ENCODE peak calls at places on chromosomes 11 and 22, in eight cellular contexts. U, W, H, S, X, R, B and N are unnamed samples. For H3K4me1, the result is how much of the 10 kb centered on the place peaks cover.

GRCh38 chr11:126384053-126384335 is 28.5 kb downstream of the ST3GAL4 start:
- DNase-seq in U (no peak), W (peak), H (no peak), S (no peak), X (no peak), R (no peak), B (peak), N (no peak)

GRCh38 chr22:49685686-49686085 is 142.0 kb downstream of the BRD1 start:
- DNase-seq in U (no peak), W (no peak), H (no peak), S (no peak), X (no peak), R (no peak), B (no peak), N (no peak)

GRCh38 chr11:132685174-132685611 is 847.1 kb downstream of the OPCML start:
- DNase-seq in U (no peak), W (no peak), H (no peak), S (no peak), X (peak), R (no peak), B (no peak), N (no peak)

GRCh38 chr11:121391914-121392313 is 60.2 kb upstream of the SORL1 start:
- DNase-seq in U (no peak), W (peak), H (no peak), S (no peak), X (no peak), R (no peak), B (no peak), N (no peak)

GRCh38 chr11:553949-554398 is 6.6 kb downstream of the LMNTD2 start:
- DNase-seq in U (no peak), W (no peak), H (no peak), S (no peak), X (no peak), R (no peak), B (no peak), N (no peak)

GRCh38 chr11:57597461-57597892 is at the start of gene SERPING1:
- DNase-seq in U (peak), W (peak), H (no peak), S (no peak), X (no peak), R (peak), B (peak), N (peak)

GRCh38 chr11:83847635-83848034 is 561.5 kb upstream of the CCDC90B start:
- DNase-seq in U (no peak), W (no peak), H (no peak), S (no peak), X (no peak), R (no peak), B (no peak), N (no peak)

GRCh38 chr11:79263001-79263400 is 177.8 kb downstream of the TENM4 start:
- DNase-seq in U (no peak), W (peak), H (no peak), S (no peak), X (peak), R (peak), B (no peak), N (no peak)

GRCh38 chr11:73321342-73322110 is 13.4 kb downstream of the ARHGEF17 start:
- DNase-seq in U (no peak), W (peak), H (peak), S (peak), X (peak), R (peak), B (peak), N (peak)

GRCh38 chr11:125188021-125188420 is 23.5 kb downstream of the PKNOX2 start:
- DNase-seq in U (no peak), W (no peak), H (no peak), S (no peak), X (peak), R (no peak), B (no peak), N (no peak)

GRCh38 chr11:111331711-111332479 is 33.5 kb downstream of the POU2AF3 start:
- DNase-seq in U (no peak), W (no peak), H (no peak), S (no peak), X (peak), R (no peak), B (no peak), N (no peak)

GRCh38 chr22:50062509-50063135 is 4.5 kb upstream of the TTLL8 start:
- DNase-seq in U (no peak), W (no peak), H (no peak), S (no peak), X (no peak), R (no peak), B (peak), N (no peak)

GRCh38 chr11:62398011-62398994 is 20.5 kb upstream of the SCGB1A1 start:
- DNase-seq in U (peak), W (peak), H (no peak), S (no peak), X (peak), R (peak), B (peak), N (peak)

GRCh38 chr22:27212617-27213177 is 555.3 kb downstream of the MIAT start:
- DNase-seq in U (peak), W (peak), H (peak), S (peak), X (peak), R (peak), B (no peak), N (no peak)

GRCh38 chr22:17627961-17628303 is 617 bp downstream of the ATP6V1E1 start:
- DNase-seq in U (no peak), W (no peak), H (no peak), S (no peak), X (no peak), R (no peak), B (no peak), N (no peak)

GRCh38 chr22:38963872-38964271 is 6.5 kb downstream of the APOBEC3A start:
- DNase-seq in U (no peak), W (no peak), H (no peak), S (no peak), X (no peak), R (no peak), B (peak), N (no peak)

GRCh38 chr11:3616721-3617460 is 24.9 kb downstream of the ART5 start:
- DNase-seq in U (no peak), W (no peak), H (no peak), S (no peak), X (peak), R (no peak), B (peak), N (peak)

GRCh38 chr11:65482306-65482850 is 16.5 kb upstream of the MALAT1 start:
- DNase-seq in U (no peak), W (no peak), H (no peak), S (peak), X (no peak), R (no peak), B (peak), N (no peak)

GRCh38 chr11:111512296-111513239 is at the start of gene BTG4:
- DNase-seq in U (no peak), W (peak), H (no peak), S (no peak), X (no peak), R (peak), B (peak), N (no peak)

GRCh38 chr11:89182773-89183172 is 5.1 kb downstream of the TYR start:
- DNase-seq in U (no peak), W (no peak), H (no peak), S (no peak), X (peak), R (no peak), B (no peak), N (no peak)

GRCh38 chr22:29004647-29005371 is 56.8 kb downstream of the C22orf31 start:
- DNase-seq in U (no peak), W (peak), H (peak), S (no peak), X (peak), R (peak), B (no peak), N (peak)

DNA sequence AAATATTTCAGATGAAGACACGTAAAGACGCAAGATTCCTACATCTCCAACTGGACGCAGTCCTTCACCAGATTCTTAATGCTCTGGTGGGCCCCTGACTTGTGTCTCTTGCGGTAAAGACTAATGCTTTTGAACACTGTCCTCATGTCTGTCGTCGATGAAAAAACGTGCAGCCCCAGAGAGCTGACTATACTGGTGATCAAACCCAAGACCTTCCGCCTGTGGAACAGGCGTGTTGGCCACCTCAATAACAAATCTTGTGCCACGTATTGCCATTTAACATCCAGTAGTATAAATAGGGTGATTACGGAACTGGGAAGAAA is 45.5 kb downstream of the OR4D9 start:
- DNase-seq in U (no peak), W (no peak), H (peak), S (no peak), X (no peak), R (no peak), B (no peak), N (no peak)
- H3K27ac ChIP-seq in U (peak), W (peak), H (peak), S (peak), X (peak), R (no peak), B (no peak), N (peak)

GRCh38 chr11:2521681-2522630 is 77.1 kb downstream of the KCNQ1 start:
- DNase-seq in U (peak), W (peak), H (no peak), S (no peak), X (no peak), R (no peak), B (peak), N (peak)

GRCh38 chr11:2523821-2524391 is 79.1 kb downstream of the KCNQ1 start:
- DNase-seq in U (no peak), W (peak), H (no peak), S (no peak), X (no peak), R (peak), B (peak), N (peak)

GRCh38 chr11:2524446-2525165 is 79.8 kb downstream of the KCNQ1 start:
- DNase-seq in U (peak), W (peak), H (no peak), S (no peak), X (no peak), R (no peak), B (peak), N (peak)

GRCh38 chr11:2521081-2521480 is 76.3 kb downstream of the KCNQ1 start:
- DNase-seq in U (peak), W (peak), H (no peak), S (no peak), X (no peak), R (peak), B (peak), N (no peak)

DNA sequence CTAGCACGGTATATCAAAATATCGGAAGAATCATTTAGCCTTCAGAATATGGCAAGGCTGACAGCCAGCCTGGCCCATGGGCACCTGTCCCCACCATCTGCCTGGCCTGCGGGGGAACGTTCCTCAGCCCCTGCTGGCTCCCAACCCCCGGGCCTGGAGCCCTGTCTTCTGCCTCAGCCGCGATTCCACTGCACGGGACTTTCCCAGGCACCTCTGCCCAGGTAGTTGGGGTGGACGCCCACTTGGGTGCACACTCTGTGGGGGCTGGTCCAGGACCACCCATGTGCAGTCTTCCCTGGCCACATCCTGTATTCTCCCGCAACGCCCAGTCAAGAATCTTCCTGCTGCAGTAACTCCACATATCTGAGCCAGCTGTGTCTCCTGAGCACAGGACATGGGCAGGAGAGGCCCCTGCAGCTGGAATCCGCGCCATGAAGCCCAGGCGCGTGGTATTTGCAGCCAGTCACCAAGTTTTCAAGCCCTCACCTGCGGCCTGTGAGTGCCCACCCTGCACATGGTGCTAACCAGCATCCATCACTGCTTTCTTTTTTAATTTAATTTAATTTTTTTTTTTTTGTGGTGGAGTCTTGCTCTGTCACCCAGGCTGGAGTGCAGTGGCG is 77.9 kb downstream of the KCNQ1 start:
- DNase-seq in U (no peak), W (peak), H (no peak), S (no peak), X (no peak), R (no peak), B (peak), N (no peak)
- H3K4me1 ChIP-seq in U (under half), W (under half), H (under half), S (under half), X (under half), R (under half), B (under half), N (under half)

GRCh38 chr22:30221121-30221992 is 25.2 kb downstream of the LIF start:
- DNase-seq in U (no peak), W (no peak), H (no peak), S (no peak), X (no peak), R (no peak), B (no peak), N (no peak)
- H3K27ac ChIP-seq in U (no peak), W (no peak), H (no peak), S (no peak), X (no peak), R (no peak), B (no peak), N (peak)

GRCh38 chr22:37930270-37930951 is 23.0 kb downstream of the C22orf23 start:
- DNase-seq in U (no peak), W (no peak), H (no peak), S (peak), X (peak), R (no peak), B (no peak), N (no peak)
- H3K4me1 ChIP-seq in U (under half), W (under half), H (under half), S (under half), X (under half), R (under half), B (under half), N (under half)

GRCh38 chr22:45007247-45007945 is 2.4 kb downstream of the PHF21B start:
- DNase-seq in U (no peak), W (peak), H (no peak), S (no peak), X (peak), R (peak), B (no peak), N (no peak)
- H3K27ac ChIP-seq in U (no peak), W (peak), H (no peak), S (no peak), X (no peak), R (peak), B (no peak), N (no peak)

GRCh38 chr11:20025331-20025840 is 134.9 kb downstream of the DBX1 start:
- DNase-seq in U (no peak), W (no peak), H (no peak), S (peak), X (no peak), R (no peak), B (no peak), N (no peak)

GRCh38 chr11:20030472-20030871 is 129.8 kb downstream of the DBX1 start:
- DNase-seq in U (no peak), W (no peak), H (no peak), S (no peak), X (no peak), R (no peak), B (no peak), N (no peak)

GRCh38 chr11:20029193-20029592 is 131.1 kb downstream of the DBX1 start:
- DNase-seq in U (no peak), W (peak), H (no peak), S (no peak), X (no peak), R (no peak), B (no peak), N (no peak)

GRCh38 chr11:20026629-20027545 is 133.4 kb downstream of the DBX1 start:
- DNase-seq in U (no peak), W (peak), H (no peak), S (no peak), X (no peak), R (no peak), B (no peak), N (no peak)

GRCh38 chr11:20027546-20028014 is 132.7 kb downstream of the DBX1 start:
- DNase-seq in U (no peak), W (no peak), H (no peak), S (no peak), X (peak), R (no peak), B (no peak), N (no peak)
- H3K4me1 ChIP-seq in U (half or more), W (under half), H (under half), S (under half), X (under half), R (under half), B (under half), N (under half)

DNA sequence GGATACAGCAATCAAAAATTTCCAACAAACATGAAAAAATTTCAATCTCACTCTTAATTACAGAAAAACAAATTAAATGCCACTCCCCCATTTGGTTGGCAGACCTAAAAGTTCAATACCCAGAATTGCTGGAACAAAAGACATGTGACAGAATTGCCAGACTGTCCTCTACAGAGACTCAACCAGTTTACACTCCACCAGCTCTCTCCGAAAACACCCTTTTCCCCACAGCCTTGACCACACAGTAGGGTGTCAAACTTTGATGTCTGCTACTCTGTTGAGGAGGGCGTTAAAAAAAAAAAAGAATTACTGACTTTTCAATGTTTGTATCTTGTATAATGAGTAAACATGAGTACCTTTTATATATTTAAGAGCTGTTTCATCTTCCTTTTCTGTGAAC is 44.7 kb upstream of the YPEL1 start:
- DNase-seq in U (no peak), W (no peak), H (no peak), S (no peak), X (no peak), R (no peak), B (no peak), N (no peak)
- H3K27ac ChIP-seq in U (no peak), W (no peak), H (no peak), S (no peak), X (no peak), R (no peak), B (no peak), N (no peak)

GRCh38 chr22:46737976-46738641 is at the start of gene CERK:
- DNase-seq in U (peak), W (peak), H (peak), S (peak), X (peak), R (peak), B (peak), N (peak)

GRCh38 chr22:46736705-46737104 is 1.3 kb downstream of the CERK start:
- DNase-seq in U (no peak), W (no peak), H (no peak), S (no peak), X (no peak), R (no peak), B (no peak), N (no peak)

GRCh38 chr22:46735747-46736608 is 2.1 kb downstream of the CERK start:
- DNase-seq in U (no peak), W (no peak), H (peak), S (no peak), X (no peak), R (no peak), B (no peak), N (no peak)

GRCh38 chr22:46738642-46738960 is 549 bp upstream of the CERK start:
- DNase-seq in U (no peak), W (peak), H (no peak), S (no peak), X (no peak), R (peak), B (no peak), N (no peak)

GRCh38 chr22:46737105-46737975 is 712 bp downstream of the CERK start:
- DNase-seq in U (peak), W (peak), H (peak), S (peak), X (peak), R (peak), B (peak), N (no peak)
- H3K4me1 ChIP-seq in U (under half), W (under half), H (under half), S (under half), X (under half), R (half or more), B (under half), N (under half)

GRCh38 chr11:43687120-43687791 is 6.7 kb downstream of the HSD17B12 start:
- DNase-seq in U (peak), W (peak), H (peak), S (no peak), X (peak), R (peak), B (no peak), N (peak)
- H3K27ac ChIP-seq in U (peak), W (peak), H (peak), S (no peak), X (no peak), R (peak), B (no peak), N (peak)

DNA sequence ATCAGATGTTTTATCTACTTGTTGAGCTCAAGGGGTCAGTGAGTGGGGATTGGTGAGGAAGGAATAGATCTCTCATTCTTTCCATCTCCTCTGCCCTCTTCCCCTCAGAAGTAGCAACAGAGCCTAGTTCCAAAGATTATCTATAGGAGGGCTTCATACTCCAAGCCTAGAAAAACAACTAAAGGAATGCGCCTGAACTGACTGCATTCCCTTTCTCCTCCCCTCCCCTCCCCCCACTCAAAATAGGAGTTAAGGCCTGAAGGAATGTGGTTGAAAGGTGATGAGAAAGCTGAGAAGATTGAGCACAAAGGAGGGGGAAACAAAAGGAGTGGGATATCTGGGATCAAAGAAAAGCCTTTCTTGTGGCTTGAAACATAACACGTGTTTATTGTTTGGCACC is 10.5 kb downstream of the EMSY start:
- DNase-seq in U (no peak), W (no peak), H (peak), S (peak), X (peak), R (no peak), B (no peak), N (no peak)
- H3K4me1 ChIP-seq in U (under half), W (under half), H (under half), S (under half), X (under half), R (under half), B (under half), N (under half)